ENCODE peak calls at places on chromosomes 13 and 19, in ten cellular contexts. One of them, this sample, is unnamed. For H3K36me3 and H3K4me1, the result is how much of the 10 kb centered on the place peaks cover.

GRCh38 chr19:8517551-8518442 is 3.8 kb upstream of the ZNF414 start:
- DNase-seq in SK-N-SH: no peak
- DNase-seq in HepG2: no peak
- DNase-seq in sigmoid colon: no peak
- DNase-seq in stomach: no peak
- DNase-seq in K562: no peak
- DNase-seq in transverse colon: no peak
- DNase-seq in tibial nerve: peak
- DNase-seq in GM12878: no peak
- DNase-seq in H1: no peak
- DNase-seq in this sample: no peak

GRCh38 chr13:93947651-93948050 is 531.8 kb downstream of the DCT start:
- DNase-seq in K562: no peak
- DNase-seq in GM12878: no peak
- DNase-seq in HepG2: no peak
- DNase-seq in stomach: no peak
- DNase-seq in tibial nerve: no peak
- DNase-seq in H1: no peak
- DNase-seq in transverse colon: no peak
- DNase-seq in SK-N-SH: no peak
- DNase-seq in sigmoid colon: no peak
- DNase-seq in this sample: no peak

GRCh38 chr13:42684226-42684625 is 97.2 kb upstream of the FAM216B start:
- DNase-seq in SK-N-SH: no peak
- DNase-seq in H1: no peak
- DNase-seq in tibial nerve: no peak
- DNase-seq in sigmoid colon: no peak
- DNase-seq in transverse colon: no peak
- DNase-seq in GM12878: no peak
- DNase-seq in stomach: no peak
- DNase-seq in HepG2: no peak
- DNase-seq in K562: no peak
- DNase-seq in this sample: no peak

GRCh38 chr19:18913466-18913865 is 5.7 kb downstream of the COPE start:
- DNase-seq in SK-N-SH: no peak
- DNase-seq in HepG2: no peak
- DNase-seq in sigmoid colon: no peak
- DNase-seq in H1: no peak
- DNase-seq in transverse colon: no peak
- DNase-seq in GM12878: no peak
- DNase-seq in tibial nerve: no peak
- DNase-seq in stomach: no peak
- DNase-seq in K562: no peak
- DNase-seq in this sample: no peak

GRCh38 chr13:41327994-41328778 is 17.1 kb downstream of the NAA16 start:
- DNase-seq in transverse colon: no peak
- DNase-seq in tibial nerve: no peak
- DNase-seq in stomach: no peak
- DNase-seq in sigmoid colon: no peak
- DNase-seq in SK-N-SH: no peak
- DNase-seq in H1: no peak
- DNase-seq in K562: no peak
- DNase-seq in GM12878: no peak
- DNase-seq in HepG2: no peak
- DNase-seq in this sample: no peak

GRCh38 chr19:58477130-58477529 is 978 bp downstream of the ZNF446 start:
- DNase-seq in K562: no peak
- DNase-seq in stomach: no peak
- DNase-seq in HepG2: no peak
- DNase-seq in H1: no peak
- DNase-seq in SK-N-SH: no peak
- DNase-seq in sigmoid colon: no peak
- DNase-seq in tibial nerve: no peak
- DNase-seq in transverse colon: no peak
- DNase-seq in GM12878: no peak
- DNase-seq in this sample: no peak

GRCh38 chr13:93875527-93875926 is 604.0 kb downstream of the DCT start:
- DNase-seq in GM12878: no peak
- DNase-seq in transverse colon: no peak
- DNase-seq in sigmoid colon: no peak
- DNase-seq in tibial nerve: no peak
- DNase-seq in SK-N-SH: no peak
- DNase-seq in K562: no peak
- DNase-seq in H1: no peak
- DNase-seq in HepG2: no peak
- DNase-seq in stomach: no peak
- DNase-seq in this sample: no peak

GRCh38 chr19:28715157-28715556 is 497.8 kb downstream of the UQCRFS1 start:
- DNase-seq in GM12878: no peak
- DNase-seq in K562: no peak
- DNase-seq in H1: no peak
- DNase-seq in HepG2: no peak
- DNase-seq in sigmoid colon: no peak
- DNase-seq in transverse colon: no peak
- DNase-seq in stomach: no peak
- DNase-seq in tibial nerve: no peak
- DNase-seq in SK-N-SH: no peak
- DNase-seq in this sample: no peak

GRCh38 chr19:32642771-32643170 is 32.2 kb downstream of the ANKRD27 start:
- DNase-seq in sigmoid colon: no peak
- DNase-seq in K562: no peak
- DNase-seq in H1: no peak
- DNase-seq in stomach: no peak
- DNase-seq in GM12878: no peak
- DNase-seq in SK-N-SH: no peak
- DNase-seq in HepG2: no peak
- DNase-seq in tibial nerve: no peak
- DNase-seq in transverse colon: peak
- DNase-seq in this sample: no peak

GRCh38 chr19:18507021-18507726 is 14.7 kb downstream of the ELL start:
- DNase-seq in tibial nerve: no peak
- DNase-seq in GM12878: no peak
- DNase-seq in stomach: peak
- DNase-seq in SK-N-SH: peak
- DNase-seq in HepG2: no peak
- DNase-seq in transverse colon: peak
- DNase-seq in K562: no peak
- DNase-seq in H1: no peak
- DNase-seq in sigmoid colon: no peak
- DNase-seq in this sample: no peak

GRCh38 chr19:13597625-13598024 is 91.3 kb upstream of the CACNA1A start:
- DNase-seq in K562: peak
- DNase-seq in sigmoid colon: peak
- DNase-seq in H1: no peak
- DNase-seq in HepG2: peak
- DNase-seq in SK-N-SH: peak
- DNase-seq in GM12878: peak
- DNase-seq in stomach: peak
- DNase-seq in transverse colon: peak
- DNase-seq in tibial nerve: peak
- DNase-seq in this sample: peak

DNA sequence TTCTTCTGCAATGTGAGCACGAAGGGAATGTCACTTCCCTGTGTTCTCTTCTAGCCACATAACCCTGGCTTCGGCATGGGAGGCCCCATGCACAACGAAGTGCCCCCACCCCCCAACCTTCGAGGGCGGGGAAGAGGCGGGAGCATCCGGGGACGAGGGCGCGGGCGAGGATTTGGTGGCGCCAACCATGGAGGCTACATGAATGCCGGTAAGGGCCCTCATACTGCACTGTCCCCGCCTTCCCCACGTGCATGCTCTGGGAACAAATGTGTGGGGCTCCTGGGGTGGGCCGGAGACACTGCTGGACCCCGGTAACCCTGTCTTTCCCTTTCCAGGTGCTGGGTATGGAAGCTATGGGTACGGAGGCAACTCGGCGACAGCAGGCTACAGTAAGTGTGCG is 17.7 kb upstream of the QTRT1 start:
- DNase-seq in HepG2: no peak
- DNase-seq in stomach: no peak
- DNase-seq in GM12878: no peak
- DNase-seq in K562: no peak
- DNase-seq in transverse colon: no peak
- DNase-seq in tibial nerve: no peak
- DNase-seq in sigmoid colon: no peak
- DNase-seq in H1: no peak
- DNase-seq in SK-N-SH: no peak
- DNase-seq in this sample: no peak
- H3K36me3 ChIP-seq in HepG2: half or more
- H3K36me3 ChIP-seq in stomach: half or more
- H3K36me3 ChIP-seq in GM12878: half or more
- H3K36me3 ChIP-seq in K562: half or more
- H3K36me3 ChIP-seq in transverse colon: under half
- H3K36me3 ChIP-seq in tibial nerve: under half
- H3K36me3 ChIP-seq in sigmoid colon: half or more
- H3K36me3 ChIP-seq in H1: half or more
- H3K36me3 ChIP-seq in SK-N-SH: half or more
- H3K36me3 ChIP-seq in this sample: under half

DNA sequence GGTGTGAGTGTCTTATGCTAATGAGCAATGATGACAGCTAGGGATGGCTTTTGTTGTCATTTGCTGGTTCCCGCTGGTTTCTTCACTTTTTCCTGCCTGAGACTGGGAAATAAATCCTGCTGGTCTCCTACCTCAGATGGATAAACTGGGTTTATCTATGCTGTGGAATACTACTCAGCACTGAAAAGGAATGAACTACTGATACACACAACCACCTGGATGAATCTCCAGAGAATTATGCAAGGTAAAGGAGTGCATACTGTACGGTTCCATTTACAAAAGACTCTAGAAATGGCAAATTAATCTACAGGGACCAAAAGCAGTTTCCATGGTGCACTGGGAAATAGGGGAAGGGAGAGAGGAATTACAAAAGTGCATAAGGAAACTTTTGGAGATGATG is 41.2 kb upstream of the UBE2L5 start:
- DNase-seq in K562: no peak
- DNase-seq in H1: no peak
- DNase-seq in sigmoid colon: no peak
- DNase-seq in tibial nerve: no peak
- DNase-seq in GM12878: no peak
- DNase-seq in transverse colon: no peak
- DNase-seq in SK-N-SH: no peak
- DNase-seq in stomach: no peak
- DNase-seq in HepG2: no peak
- DNase-seq in this sample: no peak
- H3K4me1 ChIP-seq in K562: under half
- H3K4me1 ChIP-seq in H1: under half
- H3K4me1 ChIP-seq in sigmoid colon: under half
- H3K4me1 ChIP-seq in tibial nerve: under half
- H3K4me1 ChIP-seq in GM12878: under half
- H3K4me1 ChIP-seq in transverse colon: under half
- H3K4me1 ChIP-seq in SK-N-SH: under half
- H3K4me1 ChIP-seq in stomach: under half
- H3K4me1 ChIP-seq in HepG2: under half
- H3K4me1 ChIP-seq in this sample: under half

DNA sequence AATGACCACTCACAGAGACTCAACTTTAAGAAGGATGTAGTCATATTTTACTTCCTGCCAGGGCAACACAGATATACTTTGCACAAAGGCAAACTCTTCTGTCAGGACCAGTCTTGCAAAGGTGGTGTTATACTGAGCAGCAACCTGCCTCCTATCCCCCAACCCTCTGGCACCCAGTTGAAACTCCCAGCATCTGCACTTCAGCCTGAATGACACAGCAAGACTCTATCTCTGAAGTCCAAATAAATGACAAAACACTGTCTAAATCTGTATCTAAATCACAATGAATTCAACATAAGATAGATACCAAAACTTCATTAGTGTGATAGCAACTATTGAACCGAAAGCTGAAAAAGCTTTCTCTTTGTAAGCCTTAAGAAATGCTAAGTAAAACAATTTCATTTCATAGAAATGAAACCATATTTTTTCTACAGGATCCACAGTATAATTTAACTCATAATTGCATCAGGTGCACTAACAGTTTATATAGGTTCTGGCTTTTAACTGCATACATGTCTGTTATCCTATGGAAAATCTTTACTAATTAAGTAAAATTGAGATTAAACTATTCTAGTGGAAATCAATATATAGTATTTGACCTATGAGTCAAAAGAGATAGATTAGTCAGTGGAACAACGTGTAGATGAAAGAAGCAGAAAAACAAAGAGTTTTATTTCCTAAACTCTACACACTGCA is 163.7 kb downstream of the TBC1D4 start:
- DNase-seq in tibial nerve: no peak
- DNase-seq in HepG2: no peak
- DNase-seq in transverse colon: no peak
- DNase-seq in K562: no peak
- DNase-seq in GM12878: no peak
- DNase-seq in SK-N-SH: no peak
- DNase-seq in stomach: no peak
- DNase-seq in H1: no peak
- DNase-seq in sigmoid colon: no peak
- DNase-seq in this sample: no peak
- TF ChIP-seq EP300 in tibial nerve: no peak
- TF ChIP-seq EP300 in HepG2: no peak
- TF ChIP-seq EP300 in transverse colon: no peak
- TF ChIP-seq EP300 in K562: no peak
- TF ChIP-seq EP300 in GM12878: no peak
- TF ChIP-seq EP300 in SK-N-SH: no peak
- TF ChIP-seq EP300 in stomach: no peak
- TF ChIP-seq EP300 in H1: no peak
- TF ChIP-seq EP300 in sigmoid colon: no peak
- TF ChIP-seq EP300 in this sample: no peak

GRCh38 chr19:16419671-16420394 is 51.9 kb downstream of the EPS15L1 start:
- DNase-seq in sigmoid colon: no peak
- DNase-seq in SK-N-SH: no peak
- DNase-seq in tibial nerve: no peak
- DNase-seq in stomach: no peak
- DNase-seq in transverse colon: no peak
- DNase-seq in K562: no peak
- DNase-seq in H1: no peak
- DNase-seq in HepG2: no peak
- DNase-seq in GM12878: no peak
- DNase-seq in this sample: no peak
- H3K36me3 ChIP-seq in sigmoid colon: under half
- H3K36me3 ChIP-seq in SK-N-SH: half or more
- H3K36me3 ChIP-seq in tibial nerve: under half
- H3K36me3 ChIP-seq in stomach: half or more
- H3K36me3 ChIP-seq in transverse colon: under half
- H3K36me3 ChIP-seq in K562: half or more
- H3K36me3 ChIP-seq in H1: under half
- H3K36me3 ChIP-seq in HepG2: under half
- H3K36me3 ChIP-seq in GM12878: under half
- H3K36me3 ChIP-seq in this sample: under half